ENCODE peak calls at places on chromosomes 1 and 21, in eight cellular contexts. T, B, V, S, J, R, C and Z are unnamed samples.

GRCh38 chr1:190665045-190665444 is 187.4 kb upstream of the BRINP3 start:
- DNase-seq in T (no peak), B (no peak), V (no peak), S (no peak), J (no peak), R (no peak), C (no peak), Z (no peak)

GRCh38 chr1:10852486-10852885 is 56.0 kb upstream of the CASZ1 start:
- DNase-seq in T (no peak), B (peak), V (no peak), S (no peak), J (no peak), R (no peak), C (no peak), Z (no peak)

GRCh38 chr1:198556969-198557368 is 16.5 kb upstream of the ATP6V1G3 start:
- DNase-seq in T (no peak), B (peak), V (no peak), S (no peak), J (peak), R (no peak), C (peak), Z (no peak)

GRCh38 chr1:39670689-39671088 is 1.2 kb downstream of the NT5C1A start:
- DNase-seq in T (no peak), B (no peak), V (no peak), S (no peak), J (no peak), R (no peak), C (no peak), Z (no peak)

GRCh38 chr1:242005866-242006565 is 7.1 kb upstream of the MAP1LC3C start:
- DNase-seq in T (peak), B (peak), V (no peak), S (no peak), J (no peak), R (no peak), C (no peak), Z (no peak)

GRCh38 chr1:246518456-246519205 is 11.6 kb upstream of the SMYD3 start:
- DNase-seq in T (no peak), B (no peak), V (peak), S (no peak), J (no peak), R (peak), C (no peak), Z (no peak)

GRCh38 chr1:84973493-84974334 is 23.2 kb downstream of the MCOLN2 start:
- DNase-seq in T (no peak), B (peak), V (no peak), S (no peak), J (no peak), R (no peak), C (no peak), Z (no peak)

GRCh38 chr1:43947061-43947889 is 525 bp downstream of the IPO13 start:
- DNase-seq in T (no peak), B (no peak), V (no peak), S (no peak), J (no peak), R (no peak), C (no peak), Z (peak)

GRCh38 chr1:65056866-65057265 is 90.5 kb upstream of the JAK1 start:
- DNase-seq in T (no peak), B (no peak), V (no peak), S (no peak), J (no peak), R (no peak), C (no peak), Z (no peak)

GRCh38 chr1:116224561-116224960 is 113.4 kb downstream of the MAB21L3 start:
- DNase-seq in T (no peak), B (no peak), V (no peak), S (no peak), J (no peak), R (no peak), C (no peak), Z (no peak)

GRCh38 chr1:44828003-44828651 is 14.9 kb downstream of the PTCH2 start:
- DNase-seq in T (no peak), B (no peak), V (peak), S (no peak), J (no peak), R (peak), C (no peak), Z (peak)

GRCh38 chr1:225987491-225988316 is 11.4 kb downstream of the SDE2 start:
- DNase-seq in T (no peak), B (peak), V (no peak), S (peak), J (no peak), R (no peak), C (no peak), Z (no peak)

GRCh38 chr1:205827623-205828022 is 14.6 kb upstream of the SLC41A1 start:
- DNase-seq in T (no peak), B (no peak), V (peak), S (no peak), J (no peak), R (no peak), C (no peak), Z (no peak)

GRCh38 chr1:69413129-69413528 is 154.6 kb upstream of the LRRC7 start:
- DNase-seq in T (no peak), B (no peak), V (no peak), S (no peak), J (no peak), R (no peak), C (no peak), Z (no peak)

GRCh38 chr21:42341776-42342542 is 8.8 kb downstream of the TFF2 start:
- DNase-seq in T (no peak), B (no peak), V (peak), S (no peak), J (no peak), R (no peak), C (no peak), Z (no peak)

GRCh38 chr21:14748662-14749061 is 202.5 kb upstream of the SAMSN1 start:
- DNase-seq in T (no peak), B (no peak), V (no peak), S (no peak), J (no peak), R (no peak), C (no peak), Z (no peak)

GRCh38 chr1:238458924-238459323 is 568.2 kb upstream of the ZP4 start:
- DNase-seq in T (no peak), B (no peak), V (no peak), S (no peak), J (no peak), R (no peak), C (no peak), Z (no peak)

GRCh38 chr1:207649204-207649753 is 4.3 kb downstream of the CR1L start:
- DNase-seq in T (no peak), B (no peak), V (peak), S (no peak), J (no peak), R (no peak), C (no peak), Z (no peak)

GRCh38 chr1:118618618-118619340 is 369.4 kb downstream of the TBX15 start:
- DNase-seq in T (no peak), B (peak), V (peak), S (no peak), J (no peak), R (no peak), C (no peak), Z (no peak)